ENCODE peak calls at places on chromosomes 5 and 9, in ten cellular contexts. J is HEK293T, B is T follicular helper cell, O is DMS153, H is MM.1S, P is ecto neural progenitor cell, C is AG04450, K is neural crest cell, D is GM04504, Z is COR-L47. S is an unnamed sample.

GRCh38 chr5:56457887-56458451 is 224.8 kb upstream of the ANKRD55 start:
- DNase-seq in J (no peak), B (no peak), O (no peak), H (no peak), P (no peak), C (no peak), K (no peak), D (peak; percentile 41), Z (no peak), S (peak; percentile 59)

GRCh38 chr9:21506910-21507795 is 25.0 kb upstream of the IFNE start:
- DNase-seq in J (no peak), B (no peak), O (no peak), H (no peak), P (no peak), C (peak; percentile 74), K (no peak), D (peak; percentile 87), Z (no peak), S (peak; percentile 95)

GRCh38 chr5:10726913-10727517 is 34.0 kb downstream of the DAP start:
- DNase-seq in J (no peak), B (no peak), O (no peak), H (no peak), P (no peak), C (no peak), K (no peak), D (no peak), Z (no peak), S (peak; percentile 25)

GRCh38 chr5:73913971-73914370 is 288.0 kb downstream of the ARHGEF28 start:
- DNase-seq in J (no peak), B (no peak), O (no peak), H (no peak), P (no peak), C (no peak), K (no peak), D (no peak), Z (no peak), S (no peak)

GRCh38 chr5:19531374-19531952 is 456.5 kb downstream of the CDH18 start:
- DNase-seq in J (no peak), B (no peak), O (peak; percentile 65), H (peak; percentile 23), P (no peak), C (no peak), K (no peak), D (no peak), Z (peak; percentile 53), S (no peak)

GRCh38 chr5:22928821-22929482 is 75.8 kb upstream of the CDH12 start:
- DNase-seq in J (peak; percentile 9), B (no peak), O (no peak), H (no peak), P (no peak), C (no peak), K (no peak), D (no peak), Z (no peak), S (no peak)

GRCh38 chr9:4680750-4681149 is 1.4 kb downstream of the CDC37L1 start:
- DNase-seq in J (no peak), B (no peak), O (no peak), H (no peak), P (no peak), C (no peak), K (no peak), D (no peak), Z (no peak), S (no peak)

GRCh38 chr5:24547127-24547526 is 97.7 kb downstream of the CDH10 start:
- DNase-seq in J (peak; percentile 15), B (no peak), O (peak; percentile 54), H (no peak), P (no peak), C (no peak), K (no peak), D (no peak), Z (peak; percentile 87), S (no peak)

GRCh38 chr5:143248822-143249579 is 154.5 kb downstream of the NR3C1 start:
- DNase-seq in J (no peak), B (no peak), O (no peak), H (no peak), P (no peak), C (no peak), K (no peak), D (peak; percentile 79), Z (no peak), S (no peak)

GRCh38 chr9:109766351-109766750 is 13.6 kb upstream of the PALM2AKAP2 start:
- DNase-seq in J (no peak), B (no peak), O (no peak), H (no peak), P (no peak), C (peak; percentile 85), K (no peak), D (peak; percentile 88), Z (no peak), S (no peak)

GRCh38 chr5:177335043-177335700 is 16.3 kb downstream of the LMAN2 start:
- DNase-seq in J (no peak), B (no peak), O (no peak), H (no peak), P (no peak), C (no peak), K (no peak), D (no peak), Z (no peak), S (no peak)

GRCh38 chr5:56358046-56358445 is 124.9 kb upstream of the ANKRD55 start:
- DNase-seq in J (no peak), B (no peak), O (no peak), H (no peak), P (no peak), C (no peak), K (no peak), D (no peak), Z (no peak), S (no peak)

GRCh38 chr9:83441390-83441789 is 96.8 kb downstream of the FRMD3 start:
- DNase-seq in J (no peak), B (no peak), O (no peak), H (no peak), P (no peak), C (no peak), K (no peak), D (no peak), Z (no peak), S (no peak)

GRCh38 chr9:134624827-134625181 is 16.8 kb upstream of the COL5A1 start:
- DNase-seq in J (no peak), B (no peak), O (no peak), H (no peak), P (no peak), C (no peak), K (no peak), D (no peak), Z (no peak), S (peak; percentile 72)

GRCh38 chr9:109411818-109412352 is 86.2 kb downstream of the PTPN3 start:
- DNase-seq in J (peak; percentile 23), B (no peak), O (no peak), H (peak; percentile 45), P (no peak), C (peak; percentile 16), K (no peak), D (no peak), Z (peak; percentile 0), S (peak; percentile 72)

GRCh38 chr5:95130951-95131350 is 153.9 kb downstream of the MCTP1 start:
- DNase-seq in J (no peak), B (no peak), O (no peak), H (no peak), P (no peak), C (no peak), K (no peak), D (no peak), Z (no peak), S (no peak)

GRCh38 chr5:142364251-142365145 is 39.7 kb upstream of the SPRY4 start:
- DNase-seq in J (no peak), B (no peak), O (peak; percentile 62), H (no peak), P (no peak), C (no peak), K (no peak), D (no peak), Z (peak; percentile 63), S (no peak)

GRCh38 chr5:43773032-43773830 is 170.3 kb downstream of the NNT start:
- DNase-seq in J (no peak), B (no peak), O (no peak), H (no peak), P (no peak), C (peak; percentile 43), K (no peak), D (peak; percentile 30), Z (no peak), S (no peak)

GRCh38 chr5:76114192-76114795 is 31.1 kb downstream of the SV2C start:
- DNase-seq in J (no peak), B (no peak), O (peak; percentile 11), H (no peak), P (peak; percentile 58), C (no peak), K (no peak), D (no peak), Z (no peak), S (no peak)

GRCh38 chr9:118809160-118809625 is 560.0 kb downstream of the BRINP1 start:
- DNase-seq in J (no peak), B (no peak), O (no peak), H (no peak), P (peak; percentile 63), C (no peak), K (no peak), D (no peak), Z (no peak), S (no peak)

GRCh38 chr9:129464972-129465833 is 155.7 kb downstream of the C9orf50 start:
- DNase-seq in J (no peak), B (no peak), O (no peak), H (no peak), P (no peak), C (no peak), K (no peak), D (no peak), Z (no peak), S (no peak)

GRCh38 chr5:59066367-59067163 is 483.7 kb downstream of the RAB3C start:
- DNase-seq in J (no peak), B (no peak), O (no peak), H (no peak), P (no peak), C (no peak), K (no peak), D (peak; percentile 40), Z (no peak), S (no peak)

GRCh38 chr5:141559481-141559880 is 59.3 kb downstream of the DIAPH1 start:
- DNase-seq in J (no peak), B (no peak), O (no peak), H (no peak), P (no peak), C (no peak), K (no peak), D (peak; percentile 37), Z (no peak), S (peak; percentile 73)

GRCh38 chr5:95838552-95838951 is 16.0 kb upstream of the GLRX start:
- DNase-seq in J (no peak), B (no peak), O (no peak), H (no peak), P (no peak), C (no peak), K (no peak), D (no peak), Z (no peak), S (no peak)

GRCh38 chr5:174229640-174230350 is 184.3 kb downstream of the NSG2 start:
- DNase-seq in J (no peak), B (no peak), O (no peak), H (no peak), P (no peak), C (peak; percentile 38), K (no peak), D (no peak), Z (no peak), S (no peak)

GRCh38 chr5:91183743-91184142 is 199.4 kb downstream of the ARRDC3 start:
- DNase-seq in J (no peak), B (no peak), O (no peak), H (no peak), P (no peak), C (no peak), K (no peak), D (no peak), Z (no peak), S (no peak)

GRCh38 chr5:219492-219891 is 1.4 kb downstream of the SDHA start:
- DNase-seq in J (no peak), B (no peak), O (no peak), H (peak; percentile 49), P (no peak), C (no peak), K (no peak), D (no peak), Z (no peak), S (peak; percentile 40)

GRCh38 chr5:177382423-177383029 is 1.7 kb upstream of the SLC34A1 start:
- DNase-seq in J (no peak), B (no peak), O (no peak), H (peak; percentile 30), P (no peak), C (no peak), K (no peak), D (no peak), Z (peak; percentile 57), S (peak; percentile 51)

S was measured in cardiac muscle cell.